ENCODE peak calls at places on chromosome 21, in nine cellular contexts. K is choroid plexus epithelial cell, W is colonic mucosa, D is neural progenitor cell, C is B cell, A is omental fat pad, H is AG04449, F is heart right ventricle, O is SK-N-SH. X is an unnamed sample.

GRCh38 chr21:45579383-45580180 is 37.3 kb upstream of the SLC19A1 start:
- DNase-seq in H (no peak), D (no peak), K (no peak), C (no peak), A (peak), F (no peak), W (peak), O (peak), X (peak)

GRCh38 chr21:21051109-21052055 is 53.2 kb downstream of the NCAM2 start:
- DNase-seq in H (no peak), C (no peak), O (no peak), K (no peak), D (no peak), W (no peak), F (no peak), A (no peak), X (no peak)

GRCh38 chr21:35510294-35510693 is 461.2 kb upstream of the RUNX1 start:
- DNase-seq in C (no peak), D (no peak), A (no peak), W (no peak), O (no peak), K (no peak), F (no peak), H (no peak), X (no peak)

GRCh38 chr21:46142581-46143473 is 12.6 kb downstream of the FTCD start:
- DNase-seq in W (no peak), O (no peak), A (no peak), F (no peak), K (no peak), H (no peak), C (no peak), D (no peak), X (no peak)

GRCh38 chr21:35323947-35324346 is 274.8 kb upstream of the RUNX1 start:
- DNase-seq in D (no peak), O (peak), K (peak), W (peak), C (no peak), F (peak), A (no peak), H (no peak), X (no peak)

GRCh38 chr21:29378814-29379213 is 80.1 kb downstream of the BACH1 start:
- DNase-seq in C (no peak), H (no peak), F (no peak), A (no peak), K (peak), W (no peak), O (peak), D (no peak), X (peak)

GRCh38 chr21:16389622-16390021 is 659.8 kb downstream of the USP25 start:
- DNase-seq in C (no peak), H (no peak), O (no peak), F (no peak), K (no peak), D (no peak), W (no peak), A (no peak), X (no peak)

GRCh38 chr21:38965241-38965640 is 159.5 kb downstream of the ETS2 start:
- DNase-seq in H (no peak), F (no peak), O (no peak), D (no peak), K (peak), W (no peak), A (no peak), C (no peak), X (no peak)

GRCh38 chr21:17859661-17860060 is 40.5 kb upstream of the C21orf91 start:
- DNase-seq in C (no peak), D (peak), W (no peak), O (no peak), A (no peak), K (no peak), F (no peak), H (no peak), X (no peak)

GRCh38 chr21:26501622-26502021 is 71.5 kb downstream of the CYYR1 start:
- DNase-seq in C (no peak), A (no peak), O (no peak), W (no peak), H (no peak), D (no peak), F (no peak), K (no peak), X (no peak)

GRCh38 chr21:45926281-45926680 is 55.3 kb upstream of the COL6A1 start:
- DNase-seq in H (no peak), D (no peak), F (no peak), A (no peak), O (no peak), K (peak), C (no peak), W (no peak), X (no peak)

GRCh38 chr21:46326110-46326703 is 2.3 kb downstream of the PCNT start:
- DNase-seq in D (no peak), H (no peak), A (no peak), O (no peak), C (no peak), K (no peak), W (no peak), F (no peak), X (no peak)

GRCh38 chr21:27134513-27134912 is 167.6 kb upstream of the ADAMTS5 start:
- DNase-seq in F (no peak), K (peak), C (no peak), D (no peak), W (no peak), H (no peak), O (peak), A (no peak), X (no peak)

GRCh38 chr21:34670220-34670961 is 1.6 kb downstream of the CLIC6 start:
- DNase-seq in C (no peak), W (peak), O (peak), A (no peak), K (no peak), H (no peak), F (no peak), D (peak), X (no peak)

GRCh38 chr21:35468991-35469390 is 419.9 kb upstream of the RUNX1 start:
- DNase-seq in F (no peak), D (no peak), H (no peak), W (no peak), A (no peak), K (no peak), C (no peak), O (no peak), X (no peak)

GRCh38 chr21:15397258-15397657 is 332.5 kb upstream of the NRIP1 start:
- DNase-seq in W (no peak), H (no peak), D (no peak), C (no peak), O (no peak), K (no peak), F (no peak), A (no peak), X (no peak)

GRCh38 chr21:46000731-46001641 is 19.4 kb downstream of the COL6A1 start:
- DNase-seq in F (peak), C (no peak), O (no peak), H (no peak), D (no peak), W (peak), K (no peak), A (no peak), X (no peak)

GRCh38 chr21:45409466-45410150 is 4.6 kb downstream of the COL18A1 start:
- DNase-seq in C (no peak), H (no peak), K (no peak), F (peak), O (peak), W (no peak), D (no peak), A (no peak), X (no peak)

GRCh38 chr21:36125513-36126121 is 9.3 kb upstream of the CBR3 start:
- DNase-seq in A (peak), C (peak), D (peak), F (peak), K (peak), H (no peak), O (peak), W (peak), X (peak)

DNA sequence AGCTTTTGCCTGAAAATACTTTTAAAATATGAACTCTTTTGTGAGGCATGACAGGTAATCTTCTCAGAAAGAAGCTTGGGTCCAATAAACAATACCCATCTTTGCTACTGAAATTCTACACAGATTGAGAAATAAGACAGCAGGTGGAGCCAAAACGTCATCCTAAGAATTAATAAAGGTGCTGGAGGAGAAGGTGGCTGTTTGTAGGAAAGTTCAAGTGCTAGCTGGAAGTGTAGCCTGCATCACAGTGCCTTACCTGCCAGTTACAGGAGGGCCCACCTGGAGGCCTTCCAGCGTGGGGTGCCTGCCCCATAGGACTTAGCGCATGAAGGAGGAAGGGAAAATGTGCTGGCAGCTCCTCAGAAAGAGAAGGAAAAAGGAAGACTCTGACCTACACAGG is 93.7 kb downstream of the TTC3 start:
- DNase-seq in A (no peak), W (no peak), F (no peak), D (peak), C (peak), H (no peak), O (no peak), K (no peak), X (no peak)
- TF ChIP-seq CTCF in A (no peak), W (no peak), F (peak), D (peak), C (no peak), H (no peak), O (peak), K (peak), X (no peak)

GRCh38 chr21:40990366-40990765 is 143.4 kb upstream of the DSCAM start:
- DNase-seq in H (no peak), W (no peak), O (no peak), C (no peak), K (no peak), F (no peak), D (no peak), A (no peak), X (no peak)
- TF ChIP-seq CTCF in H (no peak), W (no peak), O (no peak), C (no peak), K (no peak), F (no peak), D (no peak), A (no peak), X (no peak)

GRCh38 chr21:44298301-44298700 is 1.6 kb upstream of the PFKL start:
- DNase-seq in O (no peak), C (no peak), D (no peak), W (no peak), H (no peak), K (peak), A (no peak), F (no peak), X (no peak)
- TF ChIP-seq CTCF in O (peak), C (no peak), D (no peak), W (no peak), H (no peak), K (peak), A (no peak), F (no peak), X (no peak)

DNA sequence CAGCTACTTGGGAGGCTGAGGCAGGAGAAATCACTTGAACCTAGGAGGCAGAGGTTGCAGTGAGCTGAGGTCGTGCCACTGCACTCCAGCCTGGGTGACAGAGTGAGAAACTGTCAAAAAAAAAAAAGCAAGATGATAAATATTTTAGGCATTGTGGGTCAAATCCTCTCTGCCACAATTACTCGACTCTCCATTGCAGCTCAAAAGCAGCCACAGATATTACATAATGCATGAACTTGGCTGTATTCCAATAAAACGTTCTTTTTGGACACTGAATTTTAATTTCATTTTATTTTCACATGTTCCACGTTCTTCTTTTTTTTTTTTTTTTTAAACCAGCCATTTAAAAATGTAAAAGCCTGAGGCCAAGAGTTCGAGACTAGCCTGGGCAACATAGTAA is 69.5 kb downstream of the TCP10L start:
- DNase-seq in O (no peak), F (no peak), H (no peak), A (no peak), W (no peak), D (no peak), C (no peak), K (peak), X (no peak)
- TF ChIP-seq CTCF in O (no peak), F (no peak), H (no peak), A (no peak), W (no peak), D (no peak), C (no peak), K (no peak), X (no peak)

X was measured in lung.